ENCODE peak calls at places on chromosomes 13 and 19, in eight cellular contexts. N, X, K, J, I, L, Y and G are unnamed samples.

GRCh38 chr13:106133025-106133424 is 402.4 kb downstream of the EFNB2 start:
- DNase-seq in N (no peak), X (peak), K (no peak), J (peak), I (no peak), L (peak), Y (no peak), G (no peak)

GRCh38 chr19:1271528-1272422 is 2.6 kb downstream of the CIRBP start:
- DNase-seq in N (no peak), X (no peak), K (no peak), J (no peak), I (no peak), L (no peak), Y (no peak), G (no peak)

GRCh38 chr19:13082192-13083007 is 20.3 kb downstream of the LYL1 start:
- DNase-seq in N (peak), X (no peak), K (peak), J (peak), I (no peak), L (no peak), Y (peak), G (peak)

GRCh38 chr13:29922896-29923295 is 72.5 kb upstream of the UBL3 start:
- DNase-seq in N (no peak), X (no peak), K (no peak), J (peak), I (peak), L (peak), Y (no peak), G (no peak)

GRCh38 chr19:2492870-2493269 is 16.9 kb downstream of the GADD45B start:
- DNase-seq in N (no peak), X (no peak), K (no peak), J (no peak), I (no peak), L (no peak), Y (no peak), G (no peak)

GRCh38 chr13:112102243-112102642 is 35.3 kb downstream of the SOX1 start:
- DNase-seq in N (no peak), X (no peak), K (no peak), J (no peak), I (no peak), L (no peak), Y (no peak), G (no peak)

GRCh38 chr13:36297259-36297599 is 385 bp downstream of the CCDC169 start:
- DNase-seq in N (no peak), X (no peak), K (peak), J (peak), I (peak), L (no peak), Y (no peak), G (no peak)

GRCh38 chr13:55007681-55008080 is 1979.1 kb downstream of the OLFM4 start:
- DNase-seq in N (no peak), X (no peak), K (no peak), J (no peak), I (no peak), L (no peak), Y (no peak), G (no peak)

GRCh38 chr13:35789335-35790166 is 313.1 kb upstream of the MAB21L1 start:
- DNase-seq in N (no peak), X (no peak), K (peak), J (peak), I (peak), L (peak), Y (no peak), G (no peak)

GRCh38 chr19:2546128-2547032 is 70.5 kb downstream of the GADD45B start:
- DNase-seq in N (peak), X (no peak), K (no peak), J (peak), I (no peak), L (no peak), Y (no peak), G (no peak)

GRCh38 chr19:14555918-14556661 is 15.8 kb downstream of the NDUFB7 start:
- DNase-seq in N (no peak), X (no peak), K (no peak), J (no peak), I (no peak), L (peak), Y (no peak), G (no peak)

GRCh38 chr19:49680473-49681351 is 3.6 kb downstream of the PRMT1 start:
- DNase-seq in N (peak), X (no peak), K (peak), J (peak), I (peak), L (peak), Y (peak), G (peak)

GRCh38 chr13:97205971-97206370 is 16.2 kb upstream of the MBNL2 start:
- DNase-seq in N (no peak), X (no peak), K (peak), J (no peak), I (no peak), L (peak), Y (no peak), G (no peak)

GRCh38 chr19:35736913-35737886 is 5.1 kb downstream of the IGFLR1 start:
- DNase-seq in N (no peak), X (no peak), K (peak), J (no peak), I (no peak), L (no peak), Y (no peak), G (no peak)

GRCh38 chr13:40102854-40103253 is 447.4 kb downstream of the COG6 start:
- DNase-seq in N (peak), X (peak), K (peak), J (no peak), I (no peak), L (peak), Y (no peak), G (no peak)

DNA sequence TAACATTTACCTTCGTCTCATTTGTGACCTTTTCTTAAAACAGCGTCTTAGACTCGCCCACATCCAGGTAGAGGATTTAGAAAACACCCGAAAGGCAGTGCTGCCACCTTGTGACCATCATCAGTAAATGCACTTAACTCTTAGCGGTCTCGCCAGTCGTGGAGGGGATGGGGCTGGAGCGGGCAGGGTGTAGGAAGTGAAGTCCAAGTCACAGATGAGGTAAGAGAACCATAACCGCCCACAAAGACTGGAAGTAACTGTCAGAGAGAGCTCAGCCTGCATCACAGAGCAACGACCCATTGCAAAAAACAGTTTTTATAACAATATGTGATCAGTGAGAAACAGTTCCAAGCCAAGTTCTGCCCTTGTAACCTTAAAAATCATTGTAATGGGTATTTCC is 10.7 kb upstream of the CEACAM3 start:
- DNase-seq in N (peak), X (peak), K (peak), J (peak), I (peak), L (peak), Y (peak), G (no peak)
- TF ChIP-seq CTCF in N (peak), X (peak), K (peak), J (peak), I (peak), L (peak), Y (peak), G (peak)

DNA sequence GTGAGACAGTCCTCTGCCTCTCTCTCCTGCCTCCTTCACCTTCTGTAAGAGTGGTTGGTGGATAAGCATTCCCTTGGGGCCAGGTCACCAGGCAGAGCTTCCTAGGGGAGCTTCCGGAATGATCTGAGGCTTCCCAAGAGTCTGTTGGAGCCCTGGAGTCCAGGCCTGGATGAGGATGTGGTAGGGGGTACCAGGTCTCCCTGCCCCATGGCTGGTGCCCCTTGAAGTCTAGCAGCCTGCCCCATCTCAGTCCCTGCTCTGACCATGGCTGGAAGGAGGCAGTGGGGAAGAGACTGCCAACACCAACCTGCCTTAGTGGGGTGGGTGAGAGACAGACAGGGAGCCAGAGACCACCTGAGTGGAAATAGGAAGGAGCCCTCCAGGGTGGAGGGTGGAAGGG is 1316.9 kb downstream of the UQCRFS1 start:
- DNase-seq in N (no peak), X (no peak), K (no peak), J (no peak), I (no peak), L (no peak), Y (no peak), G (peak)
- TF ChIP-seq CTCF in N (no peak), X (no peak), K (no peak), J (no peak), I (no peak), L (no peak), Y (no peak), G (no peak)

GRCh38 chr19:5354403-5354802 is 13.8 kb upstream of the PTPRS start:
- DNase-seq in N (no peak), X (no peak), K (no peak), J (no peak), I (peak), L (no peak), Y (peak), G (no peak)
- TF ChIP-seq CTCF in N (no peak), X (peak), K (no peak), J (no peak), I (peak), L (peak), Y (peak), G (peak)

GRCh38 chr13:49996166-49996915 is 501 bp upstream of the TRIM13 start:
- DNase-seq in N (peak), X (peak), K (peak), J (peak), I (peak), L (peak), Y (peak), G (peak)
- TF ChIP-seq CTCF in N (no peak), X (no peak), K (no peak), J (no peak), I (no peak), L (no peak), Y (no peak), G (no peak)

GRCh38 chr13:96141032-96141431 is 51.1 kb downstream of the HS6ST3 start:
- DNase-seq in N (no peak), X (no peak), K (no peak), J (peak), I (peak), L (peak), Y (no peak), G (no peak)
- TF ChIP-seq CTCF in N (no peak), X (no peak), K (peak), J (no peak), I (peak), L (peak), Y (peak), G (peak)